ENCODE peak calls at places on chromosome 4, in nine cellular contexts. L, O, K, Q, I, N, W, D and B are unnamed samples.

GRCh38 chr4:2059726-2060577 is 825 bp downstream of the NAT8L start:
- DNase-seq in N (peak; percentile 35), D (no peak), Q (no peak), K (no peak), L (no peak), W (no peak), O (no peak), I (no peak), B (no peak)

GRCh38 chr4:114791976-114792375 is 193.4 kb downstream of the UGT8 start:
- DNase-seq in I (no peak), Q (no peak), N (no peak), W (no peak), O (no peak), D (no peak), L (no peak), K (no peak), B (no peak)

GRCh38 chr4:42151568-42152506 is 618 bp downstream of the BEND4 start:
- DNase-seq in D (no peak), Q (no peak), L (peak; percentile 49), I (no peak), O (no peak), W (no peak), N (peak; percentile 8), K (no peak), B (peak; percentile 31)

GRCh38 chr4:43456383-43456782 is 563.9 kb downstream of the GRXCR1 start:
- DNase-seq in D (no peak), W (no peak), Q (no peak), N (peak; percentile 23), K (no peak), L (no peak), O (peak; percentile 31), I (peak; percentile 23), B (peak; percentile 11)

GRCh38 chr4:128686032-128686465 is 123.5 kb upstream of the JADE1 start:
- DNase-seq in N (no peak), W (no peak), O (no peak), D (no peak), Q (no peak), K (no peak), I (no peak), L (no peak), B (no peak)

GRCh38 chr4:150329338-150329737 is 251.1 kb downstream of the DCLK2 start:
- DNase-seq in W (no peak), I (no peak), L (no peak), K (no peak), D (no peak), Q (no peak), O (no peak), N (no peak), B (no peak)

GRCh38 chr4:13329340-13329850 is 154.7 kb downstream of the RAB28 start:
- DNase-seq in Q (no peak), O (no peak), N (no peak), K (no peak), W (no peak), L (no peak), I (no peak), D (no peak), B (no peak)

GRCh38 chr4:186808635-186809018 is 85.0 kb upstream of the FAT1 start:
- DNase-seq in L (no peak), O (no peak), W (peak; percentile 20), Q (peak; percentile 69), D (no peak), K (no peak), N (peak; percentile 79), I (peak; percentile 27), B (peak; percentile 26)

GRCh38 chr4:144338148-144338547 is 197.6 kb upstream of the GYPA start:
- DNase-seq in L (no peak), N (no peak), I (no peak), Q (no peak), K (no peak), O (no peak), W (no peak), D (no peak), B (no peak)

GRCh38 chr4:74338792-74339333 is 26.1 kb upstream of the EREG start:
- DNase-seq in K (no peak), L (no peak), Q (no peak), N (no peak), W (no peak), I (no peak), O (peak; percentile 73), D (no peak), B (no peak)

GRCh38 chr4:113760094-113760851 is 1.3 kb downstream of the CAMK2D start:
- DNase-seq in K (no peak), Q (peak; percentile 52), I (peak; percentile 19), D (peak; percentile 80), W (peak; percentile 13), N (peak; percentile 53), L (no peak), O (peak; percentile 57), B (peak; percentile 12)